ENCODE peak calls at places on chromosomes 1 and 21, in four cellular contexts. C, D, W and K are unnamed samples.

GRCh38 chr1:150165622-150166612 is 16.2 kb downstream of the PLEKHO1 start:
- DNase-seq in D (no peak), W (peak), C (no peak), K (no peak)

GRCh38 chr21:46507562-46507961 is 48.9 kb downstream of the DIP2A start:
- DNase-seq in W (no peak), D (no peak), C (no peak), K (no peak)

GRCh38 chr1:111733183-111733995 is 5.8 kb downstream of the INKA2 start:
- DNase-seq in W (no peak), D (no peak), C (peak), K (no peak)

GRCh38 chr1:82565546-82565945 is 764.8 kb downstream of the ADGRL2 start:
- DNase-seq in W (no peak), C (no peak), D (no peak), K (no peak)

GRCh38 chr21:31204801-31205200 is 139.3 kb downstream of the TIAM1 start:
- DNase-seq in W (no peak), C (no peak), D (no peak), K (no peak)

GRCh38 chr1:79845951-79846350 is 839.4 kb upstream of the ADGRL4 start:
- DNase-seq in C (no peak), W (no peak), D (no peak), K (no peak)

GRCh38 chr1:248823517-248824001 is 2.2 kb downstream of the SH3BP5L start:
- DNase-seq in W (no peak), C (no peak), D (no peak), K (no peak)

GRCh38 chr1:46302091-46303037 is 1.1 kb downstream of the LRRC41 start:
- DNase-seq in W (peak), C (no peak), D (no peak), K (peak)

GRCh38 chr1:228471762-228472398 is 15.3 kb upstream of the RNF187 start:
- DNase-seq in C (no peak), W (peak), D (no peak), K (no peak)

GRCh38 chr1:14894811-14895524 is 258.6 kb upstream of the TMEM51 start:
- DNase-seq in D (no peak), W (no peak), C (no peak), K (no peak)

GRCh38 chr1:213176341-213176740 is 125.3 kb downstream of the RPS6KC1 start:
- DNase-seq in C (no peak), D (no peak), W (no peak), K (no peak)

GRCh38 chr1:6001992-6002576 is 9.9 kb upstream of the NPHP4 start:
- DNase-seq in D (no peak), W (no peak), C (no peak), K (no peak)

GRCh38 chr1:5998051-5998905 is 6.1 kb upstream of the NPHP4 start:
- DNase-seq in D (no peak), W (no peak), C (no peak), K (no peak)

GRCh38 chr1:5998906-5999301 is 6.7 kb upstream of the NPHP4 start:
- DNase-seq in W (no peak), C (no peak), D (no peak), K (no peak)

GRCh38 chr1:6000444-6001288 is 8.4 kb upstream of the NPHP4 start:
- DNase-seq in D (no peak), W (no peak), C (no peak), K (no peak)

GRCh38 chr1:5999711-6000443 is 7.7 kb upstream of the NPHP4 start:
- DNase-seq in C (no peak), W (no peak), D (no peak), K (no peak)
- TF ChIP-seq SPI1 in C (no peak), W (no peak), D (no peak), K (no peak)

GRCh38 chr1:167654975-167655575 is 25.0 kb downstream of the RCSD1 start:
- DNase-seq in D (no peak), W (no peak), C (no peak), K (no peak)

GRCh38 chr1:167648978-167649752 is 19.1 kb downstream of the RCSD1 start:
- DNase-seq in C (no peak), W (no peak), D (no peak), K (no peak)

GRCh38 chr1:167648252-167648849 is 18.3 kb downstream of the RCSD1 start:
- DNase-seq in W (no peak), D (no peak), C (peak), K (no peak)

GRCh38 chr1:167650266-167651160 is 20.5 kb downstream of the RCSD1 start:
- DNase-seq in C (peak), D (no peak), W (no peak), K (no peak)

GRCh38 chr1:167651161-167651693 is 21.2 kb downstream of the RCSD1 start:
- DNase-seq in D (no peak), W (no peak), C (no peak), K (no peak)
- TF ChIP-seq SPI1 in D (no peak), W (no peak), C (no peak), K (no peak)

GRCh38 chr1:33030575-33030974 is 6.1 kb downstream of the AK2 start:
- DNase-seq in W (no peak), C (no peak), D (no peak), K (no peak)
- TF ChIP-seq SPI1 in W (no peak), C (no peak), D (no peak), K (no peak)

GRCh38 chr1:208835781-208836180 is 591.6 kb upstream of the PLXNA2 start:
- DNase-seq in W (no peak), D (no peak), C (no peak), K (no peak)

GRCh38 chr1:208837242-208837641 is 593.1 kb upstream of the PLXNA2 start:
- DNase-seq in C (no peak), W (no peak), D (no peak), K (no peak)

GRCh38 chr1:208834346-208835081 is 590.3 kb upstream of the PLXNA2 start:
- DNase-seq in C (no peak), W (no peak), D (no peak), K (no peak)

GRCh38 chr1:208829601-208830000 is 585.4 kb upstream of the PLXNA2 start:
- DNase-seq in W (no peak), C (no peak), D (no peak), K (no peak)

DNA sequence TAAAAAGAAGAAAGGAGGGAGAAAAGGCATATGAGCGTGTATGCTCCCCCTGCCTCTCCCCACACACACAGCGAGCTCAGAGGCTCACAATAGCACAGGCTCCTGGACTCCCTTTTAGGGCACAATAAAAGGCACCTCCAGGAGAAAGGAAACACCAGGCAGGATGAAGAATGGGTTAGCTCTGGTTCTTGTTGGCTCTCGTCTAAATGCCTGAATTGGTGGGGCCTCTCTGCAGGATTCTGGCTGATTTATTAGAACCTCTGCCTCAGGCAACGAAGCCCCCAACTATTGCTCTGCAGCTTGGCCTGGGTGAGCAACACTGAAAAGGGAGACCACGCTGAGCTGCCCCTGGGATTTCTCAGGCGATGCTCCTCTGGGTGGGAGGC is 590.9 kb upstream of the PLXNA2 start:
- DNase-seq in D (no peak), C (no peak), W (no peak), K (no peak)
- TF ChIP-seq SPI1 in D (no peak), C (no peak), W (no peak), K (no peak)

GRCh38 chr1:2983706-2984398 is 37.4 kb upstream of the ACTRT2 start:
- DNase-seq in C (no peak), D (no peak), W (no peak), K (no peak)
- TF ChIP-seq SPI1 in C (no peak), D (no peak), W (no peak), K (no peak)

DNA sequence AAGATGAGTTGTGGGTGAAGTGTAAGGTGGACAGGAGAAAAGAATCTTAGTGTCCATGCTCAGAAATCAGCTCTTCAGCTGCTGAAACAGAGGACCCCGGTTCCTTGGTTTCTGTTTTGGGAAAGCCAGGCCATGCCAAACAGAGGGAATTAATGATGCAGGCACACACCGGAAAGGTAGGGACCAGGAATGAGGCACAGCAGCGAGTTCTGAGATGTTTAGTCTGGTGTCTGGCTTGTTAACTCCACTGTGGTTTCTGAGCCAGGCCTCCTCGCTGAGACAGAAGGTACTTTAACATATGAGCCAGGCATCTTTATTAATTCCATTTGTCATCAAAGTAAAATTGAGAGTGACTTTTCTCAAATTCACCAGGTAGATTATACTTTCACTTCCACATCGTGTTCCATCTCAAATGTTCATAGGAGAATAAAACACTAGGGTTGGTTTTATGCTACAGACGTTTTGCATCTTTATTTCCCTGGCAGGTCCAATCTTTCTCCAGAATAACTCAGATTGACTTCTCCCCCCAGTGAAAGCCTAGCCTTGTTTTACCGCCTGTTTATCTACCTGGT is 23.5 kb downstream of the LRRC8D start:
- DNase-seq in W (no peak), D (no peak), C (no peak), K (no peak)
- TF ChIP-seq SPI1 in W (no peak), D (no peak), C (no peak), K (no peak)

GRCh38 chr1:22760453-22760852 is 49.8 kb downstream of the EPHB2 start:
- DNase-seq in C (no peak), D (no peak), W (no peak), K (no peak)
- TF ChIP-seq SPI1 in C (no peak), D (no peak), W (no peak), K (no peak)

GRCh38 chr1:23376890-23377811 is 7.5 kb upstream of the ZNF436 start:
- DNase-seq in W (peak), D (no peak), C (no peak), K (no peak)
- TF ChIP-seq SPI1 in W (no peak), D (no peak), C (no peak), K (no peak)